ENCODE peak calls at places on chromosome 1, in eight cellular contexts. One of them, this sample, is unnamed.

GRCh38 chr1:91801496-91802115 is 84.3 kb downstream of the TGFBR3 start:
- DNase-seq in right atrium auricular region: no peak
- DNase-seq in dorsolateral prefrontal cortex: no peak
- DNase-seq in PC-3: no peak
- DNase-seq in kidney: no peak
- DNase-seq in transverse colon: no peak
- DNase-seq in A549: no peak
- DNase-seq in uterus: no peak
- DNase-seq in this sample: no peak

GRCh38 chr1:196608401-196609113 is at the start of gene KCNT2:
- DNase-seq in right atrium auricular region: peak
- DNase-seq in dorsolateral prefrontal cortex: peak
- DNase-seq in PC-3: no peak
- DNase-seq in kidney: peak
- DNase-seq in transverse colon: peak
- DNase-seq in A549: peak
- DNase-seq in uterus: peak
- DNase-seq in this sample: peak

GRCh38 chr1:6859415-6860343 is 74.4 kb downstream of the CAMTA1 start:
- DNase-seq in right atrium auricular region: no peak
- DNase-seq in dorsolateral prefrontal cortex: no peak
- DNase-seq in PC-3: peak
- DNase-seq in kidney: no peak
- DNase-seq in transverse colon: no peak
- DNase-seq in A549: no peak
- DNase-seq in uterus: no peak
- DNase-seq in this sample: peak

GRCh38 chr1:9190234-9190633 is 44.3 kb upstream of the H6PD start:
- DNase-seq in right atrium auricular region: no peak
- DNase-seq in dorsolateral prefrontal cortex: no peak
- DNase-seq in PC-3: no peak
- DNase-seq in kidney: no peak
- DNase-seq in transverse colon: no peak
- DNase-seq in A549: no peak
- DNase-seq in uterus: no peak
- DNase-seq in this sample: no peak

GRCh38 chr1:115411388-115412063 is 73.5 kb upstream of the NGF start:
- DNase-seq in right atrium auricular region: no peak
- DNase-seq in dorsolateral prefrontal cortex: no peak
- DNase-seq in PC-3: peak
- DNase-seq in kidney: no peak
- DNase-seq in transverse colon: no peak
- DNase-seq in A549: no peak
- DNase-seq in uterus: no peak
- DNase-seq in this sample: peak

GRCh38 chr1:8395433-8395866 is 77.5 kb downstream of the SLC45A1 start:
- DNase-seq in right atrium auricular region: no peak
- DNase-seq in dorsolateral prefrontal cortex: no peak
- DNase-seq in PC-3: no peak
- DNase-seq in kidney: no peak
- DNase-seq in transverse colon: no peak
- DNase-seq in A549: no peak
- DNase-seq in uterus: no peak
- DNase-seq in this sample: no peak

GRCh38 chr1:198238121-198238520 is 81.3 kb downstream of the NEK7 start:
- DNase-seq in right atrium auricular region: no peak
- DNase-seq in dorsolateral prefrontal cortex: no peak
- DNase-seq in PC-3: no peak
- DNase-seq in kidney: peak
- DNase-seq in transverse colon: no peak
- DNase-seq in A549: no peak
- DNase-seq in uterus: no peak
- DNase-seq in this sample: no peak

GRCh38 chr1:110070282-110070967 is at the start of gene ALX3:
- DNase-seq in right atrium auricular region: no peak
- DNase-seq in dorsolateral prefrontal cortex: no peak
- DNase-seq in PC-3: no peak
- DNase-seq in kidney: no peak
- DNase-seq in transverse colon: no peak
- DNase-seq in A549: no peak
- DNase-seq in uterus: no peak
- DNase-seq in this sample: no peak

GRCh38 chr1:180309338-180309737 is 79.3 kb downstream of the LHX4 start:
- DNase-seq in right atrium auricular region: no peak
- DNase-seq in dorsolateral prefrontal cortex: no peak
- DNase-seq in PC-3: peak
- DNase-seq in kidney: no peak
- DNase-seq in transverse colon: no peak
- DNase-seq in A549: peak
- DNase-seq in uterus: no peak
- DNase-seq in this sample: peak

GRCh38 chr1:90705910-90706309 is 11.2 kb downstream of the BARHL2 start:
- DNase-seq in right atrium auricular region: no peak
- DNase-seq in dorsolateral prefrontal cortex: no peak
- DNase-seq in PC-3: no peak
- DNase-seq in kidney: no peak
- DNase-seq in transverse colon: no peak
- DNase-seq in A549: no peak
- DNase-seq in uterus: no peak
- DNase-seq in this sample: no peak

GRCh38 chr1:9689011-9689706 is 37.6 kb downstream of the PIK3CD start:
- DNase-seq in right atrium auricular region: peak
- DNase-seq in dorsolateral prefrontal cortex: peak
- DNase-seq in PC-3: peak
- DNase-seq in kidney: peak
- DNase-seq in transverse colon: peak
- DNase-seq in A549: peak
- DNase-seq in uterus: peak
- DNase-seq in this sample: peak

DNA sequence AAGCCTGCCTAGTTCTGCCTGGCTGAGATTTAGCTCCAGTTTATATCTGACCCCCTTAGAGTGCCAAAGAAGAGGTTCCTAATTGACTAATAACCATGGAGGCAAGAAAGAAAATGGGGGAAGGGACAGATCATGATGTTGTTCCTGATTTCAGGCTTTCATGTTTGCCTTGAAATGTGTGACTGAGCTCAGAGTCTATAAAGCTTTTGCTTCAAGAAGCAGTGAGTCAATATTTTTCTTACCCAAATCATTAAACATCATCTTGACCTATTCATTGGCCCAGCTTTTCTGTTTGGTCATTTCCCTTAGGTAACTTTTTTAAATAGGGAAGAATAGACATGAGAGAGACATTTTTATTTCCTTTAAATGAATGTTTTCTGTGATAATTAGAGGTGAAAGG is 55.9 kb downstream of the HHAT start:
- DNase-seq in right atrium auricular region: no peak
- DNase-seq in dorsolateral prefrontal cortex: no peak
- DNase-seq in PC-3: peak
- DNase-seq in kidney: no peak
- DNase-seq in transverse colon: no peak
- DNase-seq in A549: no peak
- DNase-seq in uterus: no peak
- DNase-seq in this sample: no peak
- TF ChIP-seq CTCF in right atrium auricular region: no peak
- TF ChIP-seq CTCF in dorsolateral prefrontal cortex: no peak
- TF ChIP-seq CTCF in PC-3: no peak
- TF ChIP-seq CTCF in kidney: no peak
- TF ChIP-seq CTCF in transverse colon: no peak
- TF ChIP-seq CTCF in A549: no peak
- TF ChIP-seq CTCF in uterus: no peak
- TF ChIP-seq CTCF in this sample: no peak

DNA sequence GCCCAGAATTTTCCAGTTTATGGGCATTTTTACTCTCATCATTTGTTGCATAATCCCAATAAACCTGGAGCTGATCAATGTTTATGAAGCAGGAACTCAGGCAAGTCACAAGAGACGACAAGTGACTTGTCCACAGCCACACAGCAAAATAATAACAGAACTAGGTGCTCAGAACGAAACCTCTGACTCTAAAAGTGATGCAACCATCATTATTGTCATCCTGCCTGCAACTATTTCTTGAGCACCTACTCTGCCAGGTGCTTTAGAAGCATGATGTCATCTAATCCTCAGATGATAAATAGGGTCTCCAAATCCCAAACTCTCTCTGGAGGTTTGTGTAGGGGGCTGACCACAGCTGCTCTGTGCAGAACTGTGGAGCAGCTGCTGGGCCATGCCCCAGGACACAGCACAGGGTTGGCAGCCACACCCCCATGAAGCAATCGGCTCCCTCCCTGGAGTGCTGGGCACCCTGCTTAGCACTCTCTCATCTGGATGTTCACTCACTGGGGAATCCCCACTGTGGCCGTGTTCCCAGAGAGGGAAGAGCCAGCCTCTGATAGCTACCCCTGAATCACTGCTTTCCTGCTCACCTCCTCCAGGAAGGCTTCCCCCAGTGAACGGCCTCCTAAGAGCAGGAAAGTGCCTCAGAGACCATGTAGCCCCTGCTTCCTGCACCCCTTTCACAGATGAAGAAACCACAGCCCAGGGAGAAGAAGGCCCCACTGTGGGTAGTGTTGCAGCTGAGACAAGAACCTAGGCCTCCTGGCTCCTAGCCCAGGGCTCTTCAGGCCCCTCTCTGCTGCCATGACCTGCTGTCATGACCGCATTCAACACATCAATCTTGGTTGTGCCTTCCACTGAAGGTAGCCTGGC is 2.1 kb downstream of the TTC22 start:
- DNase-seq in right atrium auricular region: no peak
- DNase-seq in dorsolateral prefrontal cortex: no peak
- DNase-seq in PC-3: no peak
- DNase-seq in kidney: no peak
- DNase-seq in transverse colon: peak
- DNase-seq in A549: no peak
- DNase-seq in uterus: no peak
- DNase-seq in this sample: no peak
- H3K27ac ChIP-seq in right atrium auricular region: no peak
- H3K27ac ChIP-seq in dorsolateral prefrontal cortex: no peak
- H3K27ac ChIP-seq in PC-3: no peak
- H3K27ac ChIP-seq in kidney: peak
- H3K27ac ChIP-seq in transverse colon: peak
- H3K27ac ChIP-seq in A549: no peak
- H3K27ac ChIP-seq in uterus: no peak
- H3K27ac ChIP-seq in this sample: no peak

DNA sequence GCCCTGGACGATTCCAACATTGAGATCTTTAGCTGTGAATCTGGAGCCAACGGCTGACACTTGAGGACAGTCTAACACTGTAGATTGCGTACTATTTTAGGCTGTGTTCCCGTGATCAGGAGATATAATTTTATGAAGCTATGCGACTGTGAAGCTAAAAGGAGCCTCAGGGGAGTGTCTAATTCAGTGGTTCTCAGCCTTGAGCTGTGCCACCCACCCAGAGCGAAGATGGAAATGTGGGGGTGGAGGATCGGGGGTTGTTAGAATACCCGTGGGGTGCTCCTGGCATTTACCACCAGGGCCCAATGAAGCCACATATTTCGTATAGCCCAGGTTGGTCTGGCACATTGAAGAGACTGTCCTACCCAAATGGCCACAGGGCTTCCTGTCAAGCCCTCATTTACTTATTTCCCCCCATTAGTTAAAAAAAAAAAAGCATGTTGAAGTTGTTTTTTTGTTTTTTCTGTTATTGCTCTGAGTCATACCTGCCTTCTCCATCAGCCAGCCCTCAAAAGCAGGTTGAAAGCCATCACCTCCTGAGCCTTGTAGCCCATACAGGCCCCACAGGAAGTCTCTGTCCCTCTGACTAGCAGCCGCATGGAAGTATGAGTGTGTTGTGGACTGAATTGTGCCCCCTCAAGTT is 141.7 kb downstream of the GALNT2 start:
- DNase-seq in right atrium auricular region: no peak
- DNase-seq in dorsolateral prefrontal cortex: no peak
- DNase-seq in PC-3: no peak
- DNase-seq in kidney: no peak
- DNase-seq in transverse colon: no peak
- DNase-seq in A549: no peak
- DNase-seq in uterus: no peak
- DNase-seq in this sample: no peak
- H3K4me3 ChIP-seq in right atrium auricular region: no peak
- H3K4me3 ChIP-seq in dorsolateral prefrontal cortex: no peak
- H3K4me3 ChIP-seq in PC-3: no peak
- H3K4me3 ChIP-seq in kidney: no peak
- H3K4me3 ChIP-seq in transverse colon: no peak
- H3K4me3 ChIP-seq in A549: no peak
- H3K4me3 ChIP-seq in uterus: no peak
- H3K4me3 ChIP-seq in this sample: no peak

GRCh38 chr1:37189111-37189510 is 154.8 kb upstream of the GRIK3 start:
- DNase-seq in right atrium auricular region: no peak
- DNase-seq in dorsolateral prefrontal cortex: no peak
- DNase-seq in PC-3: no peak
- DNase-seq in kidney: no peak
- DNase-seq in transverse colon: no peak
- DNase-seq in A549: no peak
- DNase-seq in uterus: no peak
- DNase-seq in this sample: no peak
- TF ChIP-seq CTCF in right atrium auricular region: no peak
- TF ChIP-seq CTCF in dorsolateral prefrontal cortex: no peak
- TF ChIP-seq CTCF in PC-3: no peak
- TF ChIP-seq CTCF in kidney: no peak
- TF ChIP-seq CTCF in transverse colon: no peak
- TF ChIP-seq CTCF in A549: no peak
- TF ChIP-seq CTCF in uterus: no peak
- TF ChIP-seq CTCF in this sample: no peak

GRCh38 chr1:17112076-17112475 is 7.2 kb downstream of the PADI2 start:
- DNase-seq in right atrium auricular region: no peak
- DNase-seq in dorsolateral prefrontal cortex: no peak
- DNase-seq in PC-3: no peak
- DNase-seq in kidney: no peak
- DNase-seq in transverse colon: no peak
- DNase-seq in A549: no peak
- DNase-seq in uterus: no peak
- DNase-seq in this sample: no peak

GRCh38 chr1:17108786-17109185 is 10.5 kb downstream of the PADI2 start:
- DNase-seq in right atrium auricular region: no peak
- DNase-seq in dorsolateral prefrontal cortex: no peak
- DNase-seq in PC-3: no peak
- DNase-seq in kidney: no peak
- DNase-seq in transverse colon: peak
- DNase-seq in A549: no peak
- DNase-seq in uterus: no peak
- DNase-seq in this sample: no peak

GRCh38 chr1:17112496-17113236 is 6.6 kb downstream of the PADI2 start:
- DNase-seq in right atrium auricular region: no peak
- DNase-seq in dorsolateral prefrontal cortex: no peak
- DNase-seq in PC-3: no peak
- DNase-seq in kidney: no peak
- DNase-seq in transverse colon: peak
- DNase-seq in A549: no peak
- DNase-seq in uterus: no peak
- DNase-seq in this sample: no peak

GRCh38 chr1:17109897-17110554 is 9.2 kb downstream of the PADI2 start:
- DNase-seq in right atrium auricular region: no peak
- DNase-seq in dorsolateral prefrontal cortex: peak
- DNase-seq in PC-3: no peak
- DNase-seq in kidney: no peak
- DNase-seq in transverse colon: peak
- DNase-seq in A549: no peak
- DNase-seq in uterus: no peak
- DNase-seq in this sample: no peak

GRCh38 chr1:17110555-17110926 is 8.7 kb downstream of the PADI2 start:
- DNase-seq in right atrium auricular region: no peak
- DNase-seq in dorsolateral prefrontal cortex: no peak
- DNase-seq in PC-3: no peak
- DNase-seq in kidney: no peak
- DNase-seq in transverse colon: no peak
- DNase-seq in A549: no peak
- DNase-seq in uterus: no peak
- DNase-seq in this sample: no peak
- H3K27ac ChIP-seq in right atrium auricular region: no peak
- H3K27ac ChIP-seq in dorsolateral prefrontal cortex: peak
- H3K27ac ChIP-seq in PC-3: no peak
- H3K27ac ChIP-seq in kidney: no peak
- H3K27ac ChIP-seq in transverse colon: peak
- H3K27ac ChIP-seq in A549: no peak
- H3K27ac ChIP-seq in uterus: no peak
- H3K27ac ChIP-seq in this sample: no peak